ENCODE peak calls at places on chromosomes 16 and 17, in ten cellular contexts. H is CD8-positive, alpha-beta memory T cell; Q is Caco-2; F is tibial nerve; M is stomach; T is MM.1S; Z is mammary epithelial cell; W is mucosa of descending colon; D is CD4-positive, CD25-positive, alpha-beta regulatory T cell; X is aorta. E is an unnamed sample. For H3K4me1, the result is how much of the 10 kb centered on the place peaks cover.

GRCh38 chr16:3868556-3868955 is 12.0 kb downstream of the CREBBP start:
- DNase-seq in H (no peak), Q (no peak), F (no peak), M (no peak), T (no peak), Z (no peak), W (no peak), D (no peak), X (no peak), E (no peak)

GRCh38 chr16:79093554-79093967 is 507.0 kb downstream of the MAF start:
- DNase-seq in H (peak), Q (no peak), F (no peak), M (no peak), T (no peak), Z (no peak), W (no peak), D (no peak), X (peak), E (no peak)

GRCh38 chr17:29140051-29140582 is 40.1 kb downstream of the MYO18A start:
- DNase-seq in H (peak), Q (no peak), F (peak), M (peak), T (peak), Z (peak), W (peak), D (peak), X (peak), E (peak)

GRCh38 chr17:51739245-51739886 is 419.1 kb downstream of the CA10 start:
- DNase-seq in H (no peak), Q (no peak), F (no peak), M (no peak), T (no peak), Z (no peak), W (no peak), D (no peak), X (no peak), E (no peak)

GRCh38 chr17:74150428-74151025 is 53.0 kb upstream of the RPL38 start:
- DNase-seq in H (no peak), Q (no peak), F (no peak), M (no peak), T (no peak), Z (no peak), W (no peak), D (no peak), X (no peak), E (no peak)

GRCh38 chr17:29927546-29927945 is 2.5 kb downstream of the SSH2 start:
- DNase-seq in H (no peak), Q (no peak), F (no peak), M (no peak), T (no peak), Z (no peak), W (no peak), D (no peak), X (no peak), E (no peak)

GRCh38 chr16:1631931-1632637 is 19.9 kb downstream of the CRAMP1 start:
- DNase-seq in H (no peak), Q (no peak), F (no peak), M (peak), T (no peak), Z (no peak), W (no peak), D (no peak), X (no peak), E (no peak)

GRCh38 chr17:4900231-4901107 is 1.1 kb downstream of the C17orf107 start:
- DNase-seq in H (peak), Q (no peak), F (no peak), M (peak), T (no peak), Z (no peak), W (peak), D (peak), X (no peak), E (no peak)

GRCh38 chr17:43619696-43620095 is 42.0 kb downstream of the MEOX1 start:
- DNase-seq in H (no peak), Q (no peak), F (no peak), M (no peak), T (no peak), Z (no peak), W (no peak), D (no peak), X (no peak), E (no peak)
- H3K4me1 ChIP-seq in H (under half), Q (under half), F (under half), M (under half), T (under half), Z (under half), W (under half), D (under half), X (under half), E (under half)

DNA sequence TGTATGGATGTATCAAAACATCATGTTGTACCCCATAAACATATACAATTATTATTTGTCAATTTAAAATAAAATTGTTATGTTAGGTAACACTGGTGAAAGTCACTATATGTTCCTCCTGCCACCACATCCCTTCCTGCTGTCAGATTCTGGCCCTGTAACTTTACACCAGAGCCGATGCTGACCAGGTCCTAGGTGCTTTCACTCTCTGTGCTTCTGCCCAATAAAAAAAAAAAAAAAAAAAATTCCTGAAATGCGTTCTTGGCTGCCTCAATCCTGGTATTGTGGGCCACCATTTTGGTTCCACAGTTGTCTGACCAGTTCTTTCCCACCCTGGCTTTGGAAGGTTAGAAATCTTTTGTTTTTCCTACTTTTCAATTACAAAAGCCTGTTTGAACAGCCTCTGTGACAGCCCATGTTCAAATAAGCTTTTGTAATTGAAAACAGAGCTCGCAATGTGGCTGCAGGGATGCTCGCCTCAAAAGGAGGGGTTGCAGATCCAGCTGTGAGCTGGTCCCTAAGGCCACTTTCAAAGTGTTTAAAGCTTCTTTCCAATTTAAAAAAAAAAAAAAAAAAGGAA is 831.0 kb upstream of the EEF2KMT start:
- DNase-seq in H (no peak), Q (no peak), F (no peak), M (no peak), T (no peak), Z (no peak), W (no peak), D (no peak), X (no peak), E (no peak)
- H3K4me3 ChIP-seq in H (no peak), Q (no peak), F (no peak), M (no peak), T (no peak), Z (no peak), W (no peak), D (no peak), X (no peak), E (no peak)

DNA sequence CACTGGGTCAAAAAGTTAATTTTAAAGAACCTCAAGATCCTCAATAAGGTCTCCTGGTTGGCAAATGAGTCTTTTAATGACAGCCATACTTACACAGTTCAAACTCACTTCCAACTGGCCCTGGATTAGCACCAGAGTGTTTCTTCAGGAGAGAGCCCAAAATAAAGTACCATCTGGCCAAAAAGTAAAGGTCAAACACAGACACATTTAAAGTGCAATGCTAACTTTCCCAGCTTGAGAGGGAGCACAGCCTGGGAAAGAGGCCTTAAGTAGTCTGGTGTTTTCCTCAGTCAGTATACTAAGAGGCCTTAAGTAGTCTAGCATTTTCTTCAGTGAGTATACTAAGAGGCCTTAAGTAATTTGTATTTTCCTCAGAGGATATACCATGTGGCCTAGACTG is 46.6 kb upstream of the ERN1 start:
- DNase-seq in H (no peak), Q (no peak), F (no peak), M (no peak), T (no peak), Z (no peak), W (no peak), D (no peak), X (no peak), E (no peak)
- H3K4me1 ChIP-seq in H (under half), Q (under half), F (under half), M (under half), T (under half), Z (under half), W (under half), D (under half), X (under half), E (under half)

DNA sequence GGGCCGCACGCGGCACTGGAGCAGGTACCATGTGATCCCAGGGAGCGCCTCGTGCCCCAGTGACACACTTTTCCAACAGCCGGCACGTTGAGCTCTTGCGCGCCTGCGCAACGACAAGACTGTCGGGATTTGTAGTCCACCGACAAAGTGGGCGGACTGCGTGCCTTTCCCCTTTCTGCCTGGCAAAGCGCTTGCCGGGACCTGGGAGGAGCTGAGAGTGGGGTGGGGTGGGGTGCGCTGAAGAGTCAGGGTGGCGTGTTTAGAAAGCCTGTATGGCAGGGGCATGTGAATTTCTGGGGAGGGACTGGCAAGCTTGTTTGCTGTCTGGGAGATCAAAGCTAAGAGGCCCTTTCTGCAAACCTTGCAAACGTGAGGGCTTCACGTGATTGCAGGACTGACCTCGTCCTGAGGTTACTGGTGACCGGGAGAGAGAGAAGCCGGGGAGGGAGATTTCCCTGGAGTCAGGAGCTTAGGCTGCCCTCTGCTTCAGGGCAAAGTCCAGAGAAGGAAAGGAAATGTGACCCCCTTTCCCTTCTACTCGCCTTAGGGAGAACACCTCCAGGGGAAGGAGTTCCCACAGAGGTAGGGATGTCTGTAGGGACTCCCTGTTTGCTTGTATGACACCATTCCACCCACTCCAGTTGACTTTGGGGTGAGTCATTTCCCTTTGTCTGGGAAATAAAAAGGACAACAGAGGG is 429 bp upstream of the NR1D1 start:
- DNase-seq in H (peak), Q (peak), F (peak), M (peak), T (peak), Z (peak), W (peak), D (peak), X (peak), E (peak)
- H3K4me3 ChIP-seq in H (peak), Q (peak), F (peak), M (peak), T (peak), Z (peak), W (peak), D (peak), X (peak), E (peak)

DNA sequence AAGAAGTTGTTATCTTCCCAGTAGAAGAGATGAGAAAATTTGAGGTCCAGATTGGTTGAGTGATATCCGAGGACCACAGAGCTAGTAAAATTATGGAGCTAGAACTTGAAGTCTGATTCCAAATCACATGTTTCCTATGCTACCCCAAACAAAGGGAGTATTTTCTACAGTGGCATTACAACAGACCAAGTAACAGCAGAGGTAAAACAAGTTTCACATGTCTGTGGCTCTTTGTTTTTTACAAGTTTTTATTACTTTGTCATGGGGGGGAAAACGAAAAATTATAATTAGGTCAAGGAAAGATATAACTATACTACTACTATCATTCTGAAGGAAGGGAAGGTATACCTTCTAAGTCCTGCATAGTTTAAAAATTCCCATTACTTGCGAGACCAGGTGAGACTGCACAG is 49.4 kb downstream of the KANSL1 start:
- DNase-seq in H (no peak), Q (no peak), F (no peak), M (no peak), T (no peak), Z (peak), W (no peak), D (no peak), X (no peak), E (no peak)
- H3K4me1 ChIP-seq in H (half or more), Q (under half), F (half or more), M (under half), T (under half), Z (under half), W (under half), D (half or more), X (under half), E (under half)

DNA sequence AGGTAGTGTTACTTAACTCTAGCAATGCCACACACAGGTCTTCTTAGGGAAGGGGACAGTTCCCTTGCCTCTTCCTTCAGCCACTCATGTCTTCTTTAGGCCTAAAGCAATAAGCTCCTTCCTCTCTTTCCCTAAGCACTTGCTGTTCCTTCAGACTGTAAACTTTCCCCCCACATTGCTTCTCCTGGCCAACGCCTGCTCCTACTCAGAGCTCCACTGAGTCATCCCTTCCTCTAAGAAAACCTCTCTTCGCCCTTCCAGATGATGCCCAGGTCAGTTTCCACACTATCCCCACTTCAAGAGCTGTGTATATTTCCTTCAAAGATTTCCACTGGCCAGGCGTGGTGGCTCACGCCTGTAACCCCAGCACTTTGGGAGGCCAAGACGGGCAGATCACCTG is 12.5 kb upstream of the EPOP start:
- DNase-seq in H (no peak), Q (no peak), F (no peak), M (no peak), T (no peak), Z (no peak), W (no peak), D (no peak), X (no peak), E (no peak)
- H3K4me3 ChIP-seq in H (no peak), Q (no peak), F (no peak), M (no peak), T (no peak), Z (no peak), W (no peak), D (no peak), X (no peak), E (no peak)

DNA sequence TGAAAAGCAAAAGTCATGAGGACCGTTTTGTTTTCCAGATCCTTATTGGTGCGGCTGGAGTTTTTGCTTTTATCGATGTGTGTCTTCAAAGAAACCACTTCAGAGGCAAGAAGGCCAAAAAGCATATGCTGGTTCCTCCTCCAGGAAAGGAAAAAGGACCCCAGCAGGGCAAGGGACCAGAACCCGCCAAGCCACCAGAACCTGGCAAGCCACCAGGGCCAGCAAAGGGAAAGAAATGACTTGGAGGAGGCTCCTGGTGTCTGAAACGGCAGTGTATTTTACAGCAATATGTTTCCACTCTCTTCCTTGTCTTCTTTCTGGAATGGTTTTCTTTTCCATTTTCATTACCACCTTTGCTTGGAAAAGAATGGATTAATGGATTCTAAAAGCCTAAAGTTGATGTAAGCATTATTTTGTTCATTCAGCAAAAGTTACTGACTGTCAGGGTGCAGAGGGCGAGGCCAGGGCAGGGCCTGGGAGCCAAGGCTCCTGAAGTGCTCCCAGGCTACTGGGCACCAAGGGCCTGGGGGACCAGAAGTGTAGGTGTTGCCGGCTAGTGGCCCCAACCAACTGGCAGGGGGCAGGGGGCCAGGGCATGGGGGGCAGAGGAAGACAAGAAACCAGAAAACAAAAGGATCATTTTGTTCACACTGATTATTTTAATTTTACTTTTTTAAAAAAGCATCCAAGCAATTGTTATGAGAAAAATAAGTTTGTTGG is 8.8 kb downstream of the CMTM2 start:
- DNase-seq in H (no peak), Q (no peak), F (no peak), M (no peak), T (no peak), Z (no peak), W (no peak), D (no peak), X (no peak), E (no peak)
- H3K4me1 ChIP-seq in H (under half), Q (under half), F (under half), M (under half), T (under half), Z (under half), W (under half), D (under half), X (under half), E (under half)

GRCh38 chr17:64004903-64005733 is 7.0 kb downstream of the PRR29 start:
- DNase-seq in H (no peak), Q (peak), F (no peak), M (peak), T (no peak), Z (no peak), W (no peak), D (no peak), X (peak), E (no peak)

GRCh38 chr17:64007838-64008282 is 9.7 kb downstream of the PRR29 start:
- DNase-seq in H (no peak), Q (peak), F (no peak), M (no peak), T (no peak), Z (no peak), W (no peak), D (no peak), X (no peak), E (no peak)

GRCh38 chr17:64005734-64006167 is 7.6 kb downstream of the PRR29 start:
- DNase-seq in H (no peak), Q (peak), F (no peak), M (peak), T (no peak), Z (no peak), W (no peak), D (no peak), X (peak), E (no peak)

GRCh38 chr17:64008346-64008745 is 10.2 kb downstream of the PRR29 start:
- DNase-seq in H (no peak), Q (no peak), F (no peak), M (no peak), T (no peak), Z (no peak), W (no peak), D (no peak), X (no peak), E (no peak)

DNA sequence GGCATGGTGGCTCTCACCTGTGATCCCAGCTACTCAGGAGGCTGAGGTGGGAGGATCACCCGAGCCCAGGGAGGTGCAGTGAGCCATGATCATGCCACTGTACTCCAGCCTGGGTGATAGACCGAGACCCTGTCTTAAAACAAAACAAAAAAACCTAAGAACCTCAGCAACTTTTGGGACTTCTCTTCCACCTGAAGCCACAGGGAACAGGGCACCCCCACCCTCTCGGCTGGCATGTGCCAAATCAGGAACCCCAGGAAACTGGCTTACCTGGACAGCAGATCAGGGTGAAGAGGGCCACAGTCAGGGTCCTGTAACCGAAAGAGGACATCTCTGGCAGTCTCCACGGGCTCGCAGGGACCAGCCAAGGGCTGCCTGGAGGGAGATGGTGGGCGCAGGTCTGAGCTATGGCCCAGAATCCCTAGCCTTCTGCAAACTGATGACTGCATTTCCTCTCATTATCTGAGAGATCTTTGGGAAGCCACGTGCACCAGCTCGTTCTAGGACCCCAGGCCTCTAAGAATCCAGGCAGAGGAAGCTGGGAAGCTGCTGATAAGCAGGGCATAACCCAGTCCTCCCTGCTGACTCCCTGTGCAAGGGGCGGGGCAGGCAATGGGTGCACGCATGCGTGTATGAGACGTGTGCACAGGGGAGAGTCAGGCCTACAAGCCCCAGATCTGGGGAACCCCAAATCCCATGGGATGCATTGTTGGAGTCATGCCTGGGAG is 8.4 kb downstream of the PRR29 start:
- DNase-seq in H (no peak), Q (peak), F (no peak), M (no peak), T (no peak), Z (no peak), W (no peak), D (no peak), X (peak), E (no peak)
- H3K4me3 ChIP-seq in H (no peak), Q (no peak), F (peak), M (no peak), T (no peak), Z (no peak), W (no peak), D (no peak), X (no peak), E (no peak)

DNA sequence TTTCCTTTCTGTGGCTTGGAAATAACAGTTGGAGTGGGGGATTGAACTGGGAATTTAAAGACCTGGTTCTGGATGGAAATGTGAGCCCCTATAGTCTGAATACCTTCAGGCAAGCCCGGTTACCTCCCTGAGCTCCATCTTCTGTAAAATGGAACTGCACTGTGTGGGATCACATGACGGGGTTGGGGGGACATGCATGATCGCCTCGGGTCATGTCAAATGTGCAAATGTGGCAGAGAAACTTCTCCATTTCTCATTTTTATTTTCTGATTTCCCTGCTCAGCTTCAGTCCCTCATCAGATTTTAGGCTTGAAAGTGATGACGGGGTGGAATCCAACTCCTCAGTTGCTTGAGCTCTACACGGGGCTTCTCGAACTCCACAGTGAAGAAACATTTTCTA is 1.5 kb downstream of the MT1B start:
- DNase-seq in H (no peak), Q (no peak), F (no peak), M (no peak), T (no peak), Z (no peak), W (no peak), D (no peak), X (no peak), E (no peak)
- H3K4me1 ChIP-seq in H (under half), Q (under half), F (under half), M (under half), T (under half), Z (under half), W (under half), D (under half), X (under half), E (under half)

E was measured in HAP-1.